ENCODE peak calls at places on chromosome 7, in five cellular contexts. N, H, F, Y and E are unnamed samples.

GRCh38 chr7:128389085-128389814 is 20.5 kb downstream of the IMPDH1 start:
- DNase-seq in N (no peak), H (no peak), F (peak; percentile 41), Y (no peak), E (no peak)

GRCh38 chr7:107643407-107643806 is 17.2 kb upstream of the SLC26A4 start:
- DNase-seq in N (peak; percentile 78), H (no peak), F (no peak), Y (no peak), E (no peak)

GRCh38 chr7:129796186-129796775 is 156.5 kb downstream of the UBE2H start:
- DNase-seq in N (no peak), H (no peak), F (no peak), Y (no peak), E (no peak)

GRCh38 chr7:28180364-28181147 is at the start of gene JAZF1:
- DNase-seq in N (peak; percentile 63), H (peak; percentile 23), F (peak; percentile 58), Y (peak; percentile 91), E (peak; percentile 84)

GRCh38 chr7:45088821-45089313 is at the start of gene NACAD:
- DNase-seq in N (peak; percentile 18), H (peak; percentile 32), F (peak; percentile 83), Y (no peak), E (peak; percentile 58)

GRCh38 chr7:146701166-146701565 is 584.6 kb downstream of the CNTNAP2 start:
- DNase-seq in N (no peak), H (no peak), F (no peak), Y (no peak), E (no peak)

GRCh38 chr7:159143780-159144755 is 599 bp downstream of the VIPR2 start:
- DNase-seq in N (no peak), H (no peak), F (no peak), Y (peak; percentile 83), E (peak; percentile 15)

GRCh38 chr7:69817096-69817495 is 218.8 kb downstream of the AUTS2 start:
- DNase-seq in N (peak; percentile 3), H (no peak), F (no peak), Y (no peak), E (no peak)

GRCh38 chr7:114548081-114548480 is 133.5 kb downstream of the FOXP2 start:
- DNase-seq in N (no peak), H (no peak), F (no peak), Y (no peak), E (no peak)

GRCh38 chr7:140734096-140734495 is 37.6 kb downstream of the NDUFB2 start:
- DNase-seq in N (no peak), H (no peak), F (no peak), Y (no peak), E (no peak)

GRCh38 chr7:8291742-8292141 is 29.8 kb upstream of the ICA1 start:
- DNase-seq in N (no peak), H (no peak), F (no peak), Y (no peak), E (no peak)

GRCh38 chr7:126689037-126689436 is 563.7 kb downstream of the GRM8 start:
- DNase-seq in N (no peak), H (no peak), F (no peak), Y (no peak), E (no peak)

DNA sequence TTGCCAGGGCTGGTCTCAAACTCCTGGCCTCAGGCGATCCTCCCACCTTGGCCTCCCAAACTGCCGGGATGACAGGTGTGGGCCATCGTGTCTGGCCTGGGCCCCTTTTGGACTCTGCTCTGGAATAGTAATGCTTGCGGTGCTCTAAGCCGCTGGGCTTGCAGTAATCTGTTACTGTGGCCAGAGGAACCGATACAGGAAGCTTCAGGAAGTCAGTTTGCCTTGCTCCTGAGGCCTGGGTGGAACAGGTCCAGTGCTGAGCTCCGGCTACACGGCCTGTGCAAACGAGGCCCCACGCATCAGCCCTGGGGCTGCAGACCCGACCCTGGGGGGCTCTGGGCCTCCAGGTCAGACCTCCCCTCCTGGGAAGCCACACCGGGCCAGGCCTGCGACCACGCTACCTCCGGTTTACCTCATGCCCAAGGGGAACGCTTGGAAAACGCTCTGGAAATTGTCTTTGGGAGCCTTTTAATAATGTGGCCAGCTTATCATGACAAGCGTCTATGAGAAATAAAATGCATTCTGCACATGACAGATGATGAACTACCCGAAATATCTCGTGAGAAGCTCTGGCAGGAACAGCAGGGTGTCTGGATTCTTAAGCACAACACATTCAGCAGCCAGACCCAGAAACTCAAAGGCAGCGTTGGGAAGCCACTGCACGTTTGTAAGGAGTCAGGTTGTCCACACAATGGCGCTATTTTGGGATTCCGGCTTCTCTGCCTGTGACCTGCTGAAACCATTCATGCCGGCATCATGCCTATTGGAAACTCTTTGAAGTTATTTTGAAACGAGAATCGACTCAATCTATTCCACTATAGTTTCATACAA is 10.1 kb upstream of the ADAP1 start:
- DNase-seq in N (peak; percentile 25), H (no peak), F (peak; percentile 45), Y (peak; percentile 84), E (peak; percentile 87)
- TF ChIP-seq CTCF in N (no peak), H (peak; percentile 8), F (peak; percentile 46), Y (no peak), E (no peak)

GRCh38 chr7:103074519-103075336 is at the start of the genes ARMC10 and FBXL13:
- DNase-seq in N (peak; percentile 87), H (peak; percentile 71), F (peak; percentile 97), Y (peak; percentile 97), E (peak; percentile 94)
- TF ChIP-seq POLR2A in N (peak; percentile 51), H (peak; percentile 67), F (peak; percentile 78), Y (no peak), E (peak; percentile 83)

DNA sequence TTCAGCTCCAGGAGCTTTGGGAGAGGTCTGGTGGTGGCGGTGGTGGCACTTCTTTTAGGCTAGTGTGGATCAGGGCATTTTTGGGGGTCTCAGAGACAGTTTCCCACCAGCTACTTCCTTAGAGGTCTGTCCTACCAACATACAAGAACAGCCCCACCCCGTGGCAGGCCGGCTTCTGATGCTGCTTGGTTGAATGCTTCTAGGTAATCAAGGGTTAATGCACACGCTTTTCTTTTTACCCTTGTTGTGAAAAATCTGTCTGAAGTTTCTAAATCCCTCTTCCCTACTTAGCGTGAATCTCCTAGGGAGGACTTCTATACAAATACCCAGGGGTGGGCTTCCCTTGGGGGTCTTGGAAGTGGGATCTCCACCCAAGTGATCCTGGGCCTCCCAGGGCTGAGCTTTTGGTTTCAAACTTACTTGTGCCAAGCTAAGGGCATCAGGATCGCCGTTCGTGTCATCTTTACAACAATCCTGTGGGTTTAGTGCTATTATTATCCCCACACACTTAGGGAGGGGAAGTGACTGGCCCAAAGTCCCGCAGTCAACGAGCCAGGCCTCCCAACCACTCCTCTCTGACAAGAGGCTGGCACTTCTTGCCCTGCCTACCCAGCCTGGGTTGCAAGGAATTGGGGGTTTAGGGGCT is 1.7 kb downstream of the SH2B2 start:
- DNase-seq in N (no peak), H (no peak), F (no peak), Y (no peak), E (no peak)
- TF ChIP-seq CTCF in N (no peak), H (no peak), F (peak; percentile 26), Y (no peak), E (no peak)

GRCh38 chr7:55572378-55573233 is at the start of gene VOPP1:
- DNase-seq in N (peak; percentile 63), H (peak; percentile 20), F (peak; percentile 95), Y (peak; percentile 85), E (peak; percentile 44)
- TF ChIP-seq POLR2A in N (no peak), H (peak; percentile 19), F (peak; percentile 3), Y (no peak), E (peak; percentile 46)

GRCh38 chr7:75963383-75963995 is 30.9 kb downstream of the TMEM120A start:
- DNase-seq in N (no peak), H (no peak), F (no peak), Y (no peak), E (no peak)

GRCh38 chr7:75962607-75963382 is 31.6 kb downstream of the TMEM120A start:
- DNase-seq in N (peak; percentile 85), H (no peak), F (no peak), Y (no peak), E (peak; percentile 45)

GRCh38 chr7:75958802-75959543 is 35.4 kb downstream of the TMEM120A start:
- DNase-seq in N (no peak), H (no peak), F (no peak), Y (no peak), E (no peak)

GRCh38 chr7:75960372-75960771 is 34.0 kb downstream of the TMEM120A start:
- DNase-seq in N (no peak), H (no peak), F (no peak), Y (no peak), E (no peak)

DNA sequence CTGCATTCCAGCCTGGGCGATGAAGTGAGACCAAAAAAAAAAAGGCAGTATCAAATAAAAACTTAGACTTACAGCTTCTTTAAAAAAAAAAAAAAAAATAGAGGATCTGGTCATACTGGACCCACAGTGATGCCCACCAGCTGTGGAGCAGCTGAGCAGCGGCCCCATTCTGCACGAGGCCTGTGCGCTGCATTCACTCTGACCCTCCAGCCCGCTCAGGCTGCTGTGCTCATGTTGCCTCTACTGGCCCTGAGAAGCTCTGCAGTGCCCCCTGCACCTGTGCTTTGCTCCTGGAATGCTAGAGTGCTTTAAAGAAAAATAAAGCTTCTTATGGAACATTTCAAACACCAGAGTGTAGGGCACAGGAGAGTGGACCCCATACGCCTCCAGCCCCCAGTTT is 33.2 kb downstream of the TMEM120A start:
- DNase-seq in N (no peak), H (no peak), F (no peak), Y (no peak), E (no peak)
- TF ChIP-seq CTCF in N (no peak), H (no peak), F (peak; percentile 31), Y (no peak), E (no peak)

DNA sequence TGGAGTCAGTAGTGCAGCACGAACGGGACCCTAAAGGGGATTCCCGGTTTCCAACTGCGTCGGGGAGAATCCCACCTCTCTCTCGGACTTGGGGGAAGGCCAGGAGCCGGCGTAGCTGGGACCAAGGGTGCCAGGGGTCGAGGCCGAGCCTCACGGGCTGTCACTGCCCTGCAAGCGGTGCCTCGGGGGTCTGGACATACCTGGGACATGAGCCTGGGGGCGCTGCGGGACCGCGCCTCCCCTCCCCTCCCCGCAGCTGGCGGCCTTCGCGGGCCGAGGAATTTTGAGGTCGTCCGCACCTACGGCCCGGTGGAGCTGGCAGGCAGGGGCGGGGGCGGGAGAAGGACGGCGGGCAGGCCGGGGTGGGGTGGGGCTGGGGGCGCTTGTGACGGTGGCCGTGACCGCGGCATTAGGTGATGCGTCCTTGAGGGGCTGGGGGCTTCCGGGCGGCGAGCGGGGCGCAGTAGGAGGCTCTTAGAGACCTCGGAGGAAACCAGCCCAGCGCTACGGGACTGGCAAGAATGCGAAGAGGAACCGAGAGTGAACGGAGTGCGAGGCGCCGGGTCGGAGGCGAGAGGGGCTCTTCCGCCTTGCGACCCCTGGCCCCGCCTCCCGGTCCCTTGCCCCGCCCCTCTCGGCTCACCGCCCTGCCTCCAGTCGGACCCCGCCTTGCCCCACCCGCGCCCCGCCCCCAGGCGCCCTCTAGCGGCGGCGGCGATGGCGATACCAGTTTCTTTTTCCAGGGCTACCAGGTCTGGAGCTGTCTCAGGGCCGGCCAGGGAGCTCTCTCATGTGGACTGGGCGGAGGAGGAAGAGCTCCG is 48.3 kb downstream of the NPVF start:
- DNase-seq in N (peak; percentile 66), H (peak; percentile 89), F (peak; percentile 98), Y (peak; percentile 99), E (peak; percentile 96)
- TF ChIP-seq POLR2A in N (no peak), H (peak; percentile 27), F (peak; percentile 78), Y (no peak), E (peak; percentile 41)